ENCODE peak calls at places on chromosomes 5 and 9, in ten cellular contexts. Z, A, X, W, D, K, B, O, I and R are unnamed samples.

GRCh38 chr5:73763300-73764032 is 137.5 kb downstream of the ARHGEF28 start:
- DNase-seq in D (no peak), A (no peak), B (no peak), O (no peak), Z (no peak), W (no peak), I (no peak), K (no peak), X (no peak), R (no peak)

GRCh38 chr9:94908041-94908563 is 181.6 kb downstream of the AOPEP start:
- DNase-seq in X (no peak), I (no peak), A (no peak), K (no peak), Z (no peak), O (no peak), D (no peak), W (no peak), B (no peak), R (no peak)

GRCh38 chr5:95919658-95920057 is 42.0 kb downstream of the ELL2 start:
- DNase-seq in K (no peak), D (no peak), I (no peak), A (no peak), Z (no peak), W (no peak), B (no peak), O (no peak), X (no peak), R (no peak)

GRCh38 chr9:136328622-136329041 is 1.3 kb downstream of the GPSM1 start:
- DNase-seq in W (no peak), O (no peak), Z (no peak), B (peak; percentile 61), D (no peak), X (no peak), A (no peak), I (no peak), K (no peak), R (no peak)

GRCh38 chr9:97425336-97425991 is 13.6 kb downstream of the TDRD7 start:
- DNase-seq in A (no peak), X (no peak), K (no peak), I (no peak), Z (no peak), D (no peak), O (no peak), W (no peak), B (no peak), R (no peak)

GRCh38 chr9:33778700-33779351 is 16.5 kb upstream of the PRSS3 start:
- DNase-seq in I (peak; percentile 70), Z (no peak), O (no peak), D (peak; percentile 69), A (peak; percentile 76), X (no peak), K (peak; percentile 70), B (no peak), W (no peak), R (no peak)

GRCh38 chr5:75053286-75054109 is 1.1 kb upstream of the GCNT4 start:
- DNase-seq in O (peak; percentile 74), X (peak; percentile 71), D (peak; percentile 77), I (peak; percentile 62), Z (peak; percentile 81), W (no peak), B (peak; percentile 68), K (peak; percentile 87), A (no peak), R (peak; percentile 85)

GRCh38 chr9:96383165-96383939 is at the start of gene SLC35D2:
- DNase-seq in Z (peak; percentile 79), I (peak; percentile 86), A (peak; percentile 73), W (no peak), K (peak; percentile 27), D (peak; percentile 69), B (peak; percentile 73), O (peak; percentile 79), X (peak; percentile 73), R (peak; percentile 87)

GRCh38 chr5:35313296-35313695 is 83.0 kb upstream of the PRLR start:
- DNase-seq in I (no peak), O (no peak), D (no peak), W (no peak), X (no peak), B (no peak), K (peak; percentile 54), Z (no peak), A (no peak), R (no peak)

GRCh38 chr5:56064984-56065383 is 70.2 kb upstream of the IL6ST start:
- DNase-seq in W (no peak), A (no peak), D (no peak), I (no peak), Z (no peak), B (no peak), O (no peak), X (no peak), K (peak; percentile 16), R (no peak)

GRCh38 chr9:34430843-34431437 is 27.4 kb downstream of the FAM219A start:
- DNase-seq in K (peak; percentile 68), D (peak; percentile 87), I (peak; percentile 32), A (peak; percentile 48), B (peak; percentile 45), W (peak; percentile 24), X (no peak), O (no peak), Z (peak; percentile 66), R (no peak)

GRCh38 chr5:149450199-149450598 is 71.1 kb upstream of the IL17B start:
- DNase-seq in W (no peak), I (peak; percentile 55), K (no peak), X (no peak), O (peak; percentile 82), D (peak; percentile 83), B (peak; percentile 74), Z (peak; percentile 88), A (no peak), R (no peak)

GRCh38 chr5:73625905-73626811 is at the start of gene ARHGEF28:
- DNase-seq in B (peak; percentile 76), K (peak; percentile 53), O (peak; percentile 84), X (peak; percentile 82), A (peak; percentile 47), Z (peak; percentile 83), I (peak; percentile 75), D (peak; percentile 81), W (peak; percentile 24), R (peak; percentile 83)

GRCh38 chr5:150261231-150261630 is 28.3 kb downstream of the CAMK2A start:
- DNase-seq in B (no peak), K (peak; percentile 20), O (no peak), X (no peak), Z (no peak), D (no peak), I (no peak), A (no peak), W (no peak), R (no peak)

GRCh38 chr9:76756273-76756650 is 8.0 kb upstream of the PCA3 start:
- DNase-seq in Z (no peak), I (peak; percentile 57), O (no peak), B (no peak), K (no peak), X (peak; percentile 49), A (no peak), W (no peak), D (no peak), R (no peak)

GRCh38 chr5:74641778-74642542 is 1.4 kb upstream of the ENC1 start:
- DNase-seq in B (peak; percentile 46), X (peak; percentile 54), K (peak; percentile 81), W (no peak), Z (no peak), I (peak; percentile 67), A (peak; percentile 31), O (peak; percentile 63), D (peak; percentile 66), R (peak; percentile 86)

GRCh38 chr5:41708604-41708940 is 161.7 kb downstream of the OXCT1 start:
- DNase-seq in Z (no peak), W (no peak), K (peak; percentile 3), B (no peak), X (no peak), O (no peak), D (no peak), I (peak; percentile 22), A (no peak), R (no peak)

GRCh38 chr5:142716963-142717362 is 31.1 kb upstream of the FGF1 start:
- DNase-seq in X (no peak), D (peak; percentile 76), Z (peak; percentile 73), I (peak; percentile 43), O (peak; percentile 79), A (peak; percentile 33), B (no peak), W (no peak), K (peak; percentile 49), R (no peak)
- TF ChIP-seq CTCF in X (peak; percentile 37), D (peak; percentile 20), Z (peak; percentile 43), I (no peak), O (peak; percentile 5), A (peak; percentile 32), B (no peak), W (peak; percentile 67), K (peak; percentile 67), R (peak; percentile 4)

GRCh38 chr9:133924453-133924852 is 67.7 kb downstream of the VAV2 start:
- DNase-seq in O (no peak), I (no peak), A (no peak), X (no peak), Z (no peak), D (no peak), W (no peak), B (no peak), K (no peak), R (no peak)
- TF ChIP-seq CTCF in O (no peak), I (no peak), A (no peak), X (no peak), Z (no peak), D (no peak), W (no peak), B (no peak), K (no peak), R (no peak)

GRCh38 chr5:141121563-141121962 is at the start of gene PCDHB4:
- DNase-seq in I (no peak), Z (no peak), D (no peak), X (no peak), W (no peak), K (no peak), A (no peak), O (no peak), B (peak; percentile 47), R (no peak)
- TF ChIP-seq CTCF in I (no peak), Z (no peak), D (no peak), X (peak; percentile 14), W (no peak), K (no peak), A (no peak), O (no peak), B (peak; percentile 47), R (no peak)

GRCh38 chr5:31855527-31855862 is 216.6 kb downstream of the PDZD2 start:
- DNase-seq in K (no peak), I (no peak), X (no peak), O (no peak), D (no peak), A (no peak), Z (no peak), B (no peak), W (no peak), R (no peak)
- TF ChIP-seq CTCF in K (no peak), I (no peak), X (no peak), O (no peak), D (no peak), A (no peak), Z (no peak), B (no peak), W (no peak), R (no peak)